ENCODE peak calls at places on chromosomes 12 and 14, in nine cellular contexts. J, L, R, Q, D, G, S, I and T are unnamed samples. For H3K36me3 and H3K27me3, the result is how much of the 10 kb centered on the place peaks cover.

GRCh38 chr14:75794615-75795038 is 133.6 kb downstream of the TTLL5 start:
- DNase-seq in J (no peak), S (peak), R (no peak), Q (no peak), G (no peak), D (no peak), L (no peak), I (no peak), T (peak)

GRCh38 chr14:103618999-103619398 is 10.0 kb upstream of the KLC1 start:
- DNase-seq in D (no peak), J (no peak), I (no peak), Q (no peak), L (no peak), R (no peak), G (no peak), S (no peak), T (peak)

GRCh38 chr14:101250948-101251811 is 310.1 kb upstream of the DIO3 start:
- DNase-seq in L (no peak), R (no peak), I (no peak), G (no peak), S (no peak), J (no peak), Q (no peak), D (no peak), T (no peak)

GRCh38 chr12:100675432-100675831 is 101.9 kb downstream of the GAS2L3 start:
- DNase-seq in G (peak), R (no peak), J (no peak), L (no peak), Q (peak), D (no peak), I (peak), S (no peak), T (peak)

GRCh38 chr12:116492703-116493324 is 66.4 kb upstream of the MAP1LC3B2 start:
- DNase-seq in J (no peak), I (no peak), R (no peak), L (no peak), G (no peak), Q (peak), S (no peak), D (no peak), T (peak)

GRCh38 chr14:67524152-67524963 is 8.7 kb upstream of the PLEKHH1 start:
- DNase-seq in D (no peak), S (no peak), J (no peak), R (no peak), G (no peak), L (peak), I (no peak), Q (peak), T (no peak)

GRCh38 chr12:95248604-95249355 is 31.2 kb downstream of the VEZT start:
- DNase-seq in L (no peak), R (no peak), G (no peak), Q (peak), J (no peak), D (peak), S (peak), I (no peak), T (no peak)

GRCh38 chr12:42960087-42960527 is 370.6 kb upstream of the PRICKLE1 start:
- DNase-seq in G (no peak), R (no peak), J (no peak), I (no peak), S (no peak), Q (no peak), D (no peak), L (no peak), T (peak)

GRCh38 chr12:18706798-18707197 is 31.0 kb downstream of the PLCZ1 start:
- DNase-seq in J (no peak), L (no peak), Q (no peak), R (no peak), D (no peak), S (no peak), G (no peak), I (no peak), T (no peak)

GRCh38 chr14:64968167-64968566 is 4.0 kb downstream of the RAB15 start:
- DNase-seq in L (no peak), R (no peak), J (no peak), S (no peak), G (no peak), I (no peak), Q (no peak), D (no peak), T (no peak)

GRCh38 chr12:109065154-109065852 is 12.9 kb downstream of the USP30 start:
- DNase-seq in I (no peak), R (no peak), G (no peak), D (no peak), Q (no peak), J (no peak), L (no peak), S (no peak), T (no peak)

GRCh38 chr12:43309845-43310405 is 242.1 kb downstream of the ADAMTS20 start:
- DNase-seq in J (no peak), Q (no peak), R (no peak), L (no peak), D (no peak), S (peak), I (no peak), G (no peak), T (peak)

GRCh38 chr12:88816201-88816600 is 235.9 kb upstream of the KITLG start:
- DNase-seq in S (peak), Q (no peak), L (no peak), R (no peak), G (no peak), D (no peak), J (no peak), I (no peak), T (peak)

GRCh38 chr12:85923767-85924331 is 49.8 kb downstream of the NTS start:
- DNase-seq in S (no peak), R (no peak), J (no peak), I (no peak), L (no peak), Q (peak), D (no peak), G (no peak), T (peak)

GRCh38 chr14:24411468-24412454 is 13.0 kb downstream of the NYNRIN start:
- DNase-seq in G (no peak), L (peak), Q (peak), I (no peak), R (no peak), D (no peak), S (no peak), J (no peak), T (peak)

GRCh38 chr12:89350661-89351488 is 1.4 kb downstream of the DUSP6 start:
- DNase-seq in Q (peak), L (peak), R (peak), I (no peak), J (no peak), S (no peak), D (no peak), G (no peak), T (no peak)

GRCh38 chr14:71321556-71322315 is 414.5 kb downstream of the PCNX1 start:
- DNase-seq in R (no peak), G (no peak), D (peak), L (no peak), Q (peak), S (no peak), J (no peak), I (peak), T (peak)

GRCh38 chr14:58898655-58899316 is 261.0 kb downstream of the DACT1 start:
- DNase-seq in D (no peak), S (peak), J (no peak), R (no peak), Q (no peak), I (no peak), L (no peak), G (no peak), T (peak)

GRCh38 chr12:75692883-75693282 is 181.5 kb upstream of the KRR1 start:
- DNase-seq in I (no peak), G (no peak), L (no peak), J (no peak), Q (no peak), S (no peak), R (no peak), D (no peak), T (no peak)

GRCh38 chr12:6697584-6698351 is 2.8 kb downstream of the PIANP start:
- DNase-seq in G (no peak), I (no peak), L (peak), Q (peak), R (no peak), J (no peak), D (no peak), S (no peak), T (peak)

GRCh38 chr12:93970892-93971688 is 177.3 kb upstream of the PLXNC1 start:
- DNase-seq in I (no peak), Q (no peak), G (no peak), R (no peak), S (no peak), J (no peak), D (no peak), L (no peak), T (no peak)

GRCh38 chr12:103642240-103642864 is 55.3 kb downstream of the STAB2 start:
- DNase-seq in R (no peak), G (no peak), Q (no peak), J (no peak), S (no peak), L (no peak), D (no peak), I (no peak), T (no peak)

GRCh38 chr14:33052899-33053400 is 114.3 kb downstream of the NPAS3 start:
- DNase-seq in D (no peak), Q (no peak), I (no peak), R (no peak), L (no peak), J (no peak), G (no peak), S (no peak), T (no peak)

GRCh38 chr12:5665615-5666014 is 233.7 kb downstream of the NTF3 start:
- DNase-seq in L (no peak), G (no peak), D (no peak), S (peak), I (no peak), J (no peak), Q (no peak), R (no peak), T (no peak)

GRCh38 chr12:131038961-131039360 is 85.3 kb downstream of the ADGRD1 start:
- DNase-seq in R (no peak), G (no peak), I (no peak), Q (no peak), J (no peak), L (no peak), S (no peak), D (no peak), T (no peak)

GRCh38 chr14:54600685-54601084 is 33.8 kb downstream of the SAMD4A start:
- DNase-seq in S (no peak), L (no peak), Q (no peak), J (no peak), D (no peak), G (no peak), R (no peak), I (no peak), T (peak)

GRCh38 chr12:50073712-50074111 is 11.4 kb upstream of the SMARCD1 start:
- DNase-seq in I (no peak), L (no peak), S (no peak), G (no peak), D (no peak), J (no peak), Q (no peak), R (no peak), T (no peak)

GRCh38 chr12:50069069-50069468 is 11.7 kb downstream of the ASIC1 start:
- DNase-seq in Q (no peak), R (no peak), S (no peak), D (no peak), J (no peak), G (no peak), I (no peak), L (no peak), T (no peak)

GRCh38 chr12:50072198-50072907 is 12.8 kb upstream of the SMARCD1 start:
- DNase-seq in I (no peak), D (no peak), S (no peak), L (no peak), G (no peak), J (no peak), Q (no peak), R (no peak), T (no peak)

GRCh38 chr12:50073206-50073605 is 11.9 kb upstream of the SMARCD1 start:
- DNase-seq in D (no peak), S (no peak), L (no peak), Q (no peak), G (no peak), I (no peak), J (no peak), R (no peak), T (no peak)

DNA sequence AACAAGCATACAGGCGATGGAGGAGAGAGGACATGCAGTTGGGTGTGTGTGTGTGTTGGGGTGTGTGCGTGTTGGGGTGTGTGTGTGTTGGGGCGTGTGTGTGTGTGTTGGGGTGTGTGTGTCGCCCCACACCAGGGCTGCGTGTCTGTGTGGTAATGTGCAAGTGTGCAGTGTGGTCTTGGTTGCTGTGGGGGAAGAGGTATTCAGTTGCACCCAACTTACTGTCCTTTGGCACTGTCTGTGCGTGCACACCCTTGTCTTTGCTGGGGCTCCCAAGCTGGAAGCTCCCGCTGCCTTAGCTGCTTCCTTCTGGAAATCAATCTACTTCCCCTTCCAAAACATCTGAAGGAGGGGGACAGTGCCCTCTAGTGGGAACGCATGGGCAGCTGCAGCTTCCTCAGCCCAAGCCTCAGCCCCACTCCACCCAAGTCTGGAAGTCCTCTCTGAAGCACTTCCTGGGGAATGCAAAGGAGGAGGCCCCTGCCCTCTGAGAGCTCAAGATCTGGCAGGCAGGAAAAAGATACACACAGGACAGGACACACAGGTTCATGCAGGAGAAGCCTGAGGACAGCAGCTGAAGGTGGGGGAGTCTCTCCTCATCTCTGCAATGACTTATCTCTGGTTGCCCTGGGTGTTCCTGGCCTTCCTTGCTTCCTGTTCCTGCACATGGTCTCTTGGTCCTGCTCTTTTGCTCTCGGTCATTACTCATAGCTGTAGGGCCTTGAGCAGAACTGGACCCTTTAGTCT is 13.1 kb downstream of the ASIC1 start:
- DNase-seq in I (peak), G (peak), D (peak), Q (peak), L (peak), J (no peak), S (no peak), R (peak), T (peak)
- TF ChIP-seq CTCF in I (peak), G (peak), D (peak), Q (peak), L (peak), J (peak), S (peak), R (peak), T (peak)

GRCh38 chr12:28242129-28242887 is 52.1 kb downstream of the CCDC91 start:
- DNase-seq in Q (no peak), R (no peak), D (no peak), I (no peak), J (no peak), G (no peak), S (no peak), L (no peak), T (no peak)

GRCh38 chr12:28242888-28243633 is 52.8 kb downstream of the CCDC91 start:
- DNase-seq in L (no peak), I (no peak), Q (no peak), S (no peak), R (no peak), J (no peak), D (no peak), G (no peak), T (peak)

GRCh38 chr12:28237423-28237822 is 47.2 kb downstream of the CCDC91 start:
- DNase-seq in R (no peak), D (no peak), L (no peak), I (no peak), S (no peak), Q (peak), J (no peak), G (no peak), T (no peak)

GRCh38 chr12:28240853-28241252 is 50.6 kb downstream of the CCDC91 start:
- DNase-seq in J (no peak), Q (no peak), L (no peak), S (no peak), R (no peak), G (no peak), I (no peak), D (no peak), T (no peak)

GRCh38 chr12:28239918-28240317 is 49.7 kb downstream of the CCDC91 start:
- DNase-seq in D (no peak), S (no peak), R (no peak), L (no peak), Q (no peak), I (no peak), J (no peak), G (no peak), T (no peak)
- H3K36me3 ChIP-seq in D (under half), S (under half), R (under half), L (under half), Q (under half), I (under half), J (under half), G (under half), T (under half)

DNA sequence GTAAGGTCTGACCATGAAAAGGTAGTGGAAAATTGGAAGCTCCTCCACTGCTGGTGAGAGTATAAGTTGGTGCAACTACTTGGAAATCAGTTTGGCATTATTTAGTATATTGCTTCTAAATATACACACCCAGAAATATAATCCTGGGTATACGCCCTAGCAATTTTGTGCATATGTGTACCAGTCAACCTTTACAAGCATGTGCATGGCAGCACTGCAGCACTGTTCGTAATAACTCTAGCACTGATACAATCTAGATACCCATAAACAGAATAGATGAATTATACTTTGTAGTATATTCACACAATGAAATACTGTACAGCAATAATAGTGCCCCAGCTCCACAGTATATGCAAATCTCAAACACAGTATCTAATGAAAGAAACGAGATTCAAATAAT is 265.9 kb downstream of the EMP1 start:
- DNase-seq in G (no peak), S (no peak), L (no peak), Q (no peak), R (no peak), I (no peak), D (no peak), J (no peak), T (no peak)
- H3K27me3 ChIP-seq in G (under half), S (under half), L (under half), Q (half or more), R (under half), I (under half), D (under half), J (under half), T (under half)

GRCh38 chr14:61451491-61451890 is 130.1 kb downstream of the PRKCH start:
- DNase-seq in S (no peak), L (no peak), G (no peak), D (no peak), I (no peak), R (no peak), J (no peak), Q (no peak), T (no peak)
- TF ChIP-seq CTCF in S (no peak), L (no peak), G (no peak), D (no peak), I (no peak), R (no peak), J (no peak), Q (no peak), T (no peak)

DNA sequence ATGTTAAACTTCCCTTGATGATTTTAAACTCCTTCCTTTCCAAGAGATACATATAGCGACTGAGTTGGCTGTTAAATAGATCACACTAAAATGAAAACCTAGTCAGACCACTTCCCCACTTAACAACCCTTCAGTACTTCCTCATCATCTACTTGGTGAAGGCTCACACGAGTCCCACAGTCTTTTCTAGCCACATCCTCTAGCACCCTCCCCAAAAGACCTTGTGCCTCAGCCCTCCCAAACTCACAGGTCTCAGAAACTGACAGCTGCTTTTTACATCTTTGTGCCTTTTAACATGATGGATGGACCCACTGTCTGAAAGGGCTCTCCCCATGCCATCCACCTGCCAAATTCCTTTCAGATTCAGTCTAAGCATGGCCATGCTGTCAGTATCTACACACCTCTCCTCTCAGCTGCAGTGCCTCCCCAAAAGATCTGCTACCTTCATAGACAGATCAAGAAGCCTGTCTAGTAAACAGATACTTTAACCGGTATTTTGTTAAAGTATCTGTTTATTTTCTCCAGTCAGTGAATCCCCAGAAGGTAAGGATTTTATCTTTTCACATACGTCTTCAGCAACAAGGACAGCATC is 65.1 kb upstream of the GPHB5 start:
- DNase-seq in D (no peak), J (peak), R (no peak), S (no peak), Q (no peak), L (no peak), I (no peak), G (no peak), T (no peak)
- H3K36me3 ChIP-seq in D (under half), J (under half), R (half or more), S (under half), Q (under half), L (under half), I (under half), G (half or more), T (under half)

GRCh38 chr12:4133636-4134433 is 139.7 kb upstream of the CCND2 start:
- DNase-seq in D (no peak), R (no peak), J (no peak), I (no peak), L (peak), G (no peak), S (no peak), Q (no peak), T (no peak)

GRCh38 chr12:4137015-4137414 is 136.5 kb upstream of the CCND2 start:
- DNase-seq in G (no peak), D (no peak), I (no peak), Q (no peak), L (no peak), S (no peak), R (no peak), J (no peak), T (no peak)

GRCh38 chr12:4133029-4133428 is 140.5 kb upstream of the CCND2 start:
- DNase-seq in G (no peak), L (no peak), S (no peak), Q (no peak), D (no peak), R (no peak), J (no peak), I (no peak), T (no peak)

GRCh38 chr12:4134434-4134762 is 139.2 kb upstream of the CCND2 start:
- DNase-seq in J (no peak), S (no peak), Q (no peak), I (no peak), D (no peak), R (no peak), L (no peak), G (no peak), T (no peak)

GRCh38 chr12:4134833-4135597 is 138.5 kb upstream of the CCND2 start:
- DNase-seq in R (no peak), G (no peak), J (no peak), L (peak), Q (no peak), I (no peak), D (no peak), S (no peak), T (no peak)
- H3K27me3 ChIP-seq in R (under half), G (under half), J (under half), L (under half), Q (under half), I (under half), D (under half), S (under half), T (under half)

GRCh38 chr12:40325349-40325960 is 100.7 kb downstream of the LRRK2 start:
- DNase-seq in Q (peak), L (no peak), D (no peak), G (no peak), J (no peak), I (no peak), S (no peak), R (no peak), T (peak)
- TF ChIP-seq CTCF in Q (peak), L (no peak), D (no peak), G (no peak), J (peak), I (no peak), S (peak), R (peak), T (peak)

DNA sequence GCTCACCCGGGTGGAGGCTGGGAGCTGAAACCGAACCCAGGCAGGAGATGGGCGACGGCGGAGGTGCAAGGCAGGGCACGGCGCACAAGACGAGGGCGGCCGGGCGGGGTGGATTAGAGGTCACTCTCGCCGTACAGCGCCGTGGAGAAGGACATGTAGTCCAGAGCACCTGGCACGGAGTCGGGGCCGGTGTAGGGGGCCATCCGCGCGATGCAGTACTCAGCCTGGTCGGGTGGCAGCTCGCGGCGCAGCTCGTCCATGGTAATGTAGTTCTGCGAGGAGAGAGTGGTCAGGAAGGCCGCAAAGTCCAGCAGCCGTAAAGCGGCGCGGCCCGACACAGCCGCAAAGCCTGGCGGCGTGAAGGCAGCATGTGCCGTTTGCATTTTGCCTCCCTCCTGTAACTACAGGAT is 81.9 kb upstream of the ZFP36L1 start:
- DNase-seq in I (no peak), S (no peak), J (no peak), Q (no peak), L (no peak), R (no peak), G (no peak), D (no peak), T (no peak)
- H3K36me3 ChIP-seq in I (under half), S (half or more), J (under half), Q (half or more), L (half or more), R (half or more), G (half or more), D (under half), T (under half)